ENCODE peak calls at places on chromosomes 3 and 15, in four cellular contexts. F is lower lobe of right lung, J is NCI-H345, P is cardiac muscle cell. S is an unnamed sample.
A peak's percentile ranks its signal among the peaks of the same experiment; 100 is the strongest.

GRCh38 chr3:4571690-4572334 is 78.7 kb downstream of the ITPR1 start:
- DNase-seq in F (no peak), J (no peak), P (peak; percentile 14), S (no peak)

GRCh38 chr15:99105516-99106341 is 849 bp downstream of the SYNM start:
- DNase-seq in F (peak; percentile 56), J (peak; percentile 61), P (peak; percentile 68), S (peak; percentile 44)

GRCh38 chr3:193851941-193852674 is 259.1 kb downstream of the OPA1 start:
- DNase-seq in F (no peak), J (peak; percentile 22), P (peak; percentile 50), S (no peak)

GRCh38 chr3:11570789-11571495 is 72.8 kb downstream of the VGLL4 start:
- DNase-seq in F (no peak), J (no peak), P (peak; percentile 26), S (peak; percentile 56)

GRCh38 chr3:135034291-135034768 is 239.3 kb downstream of the EPHB1 start:
- DNase-seq in F (no peak), J (peak; percentile 79), P (no peak), S (no peak)

GRCh38 chr15:67070892-67071664 is 5.7 kb downstream of the SMAD3 start:
- DNase-seq in F (no peak), J (no peak), P (no peak), S (no peak)

GRCh38 chr15:98725874-98726273 is 77.5 kb downstream of the IGF1R start:
- DNase-seq in F (no peak), J (no peak), P (no peak), S (no peak)

GRCh38 chr3:69791919-69792399 is 52.7 kb downstream of the MITF start:
- DNase-seq in F (no peak), J (no peak), P (peak; percentile 73), S (no peak)

GRCh38 chr3:108757404-108757982 is at the start of gene RETNLB:
- DNase-seq in F (no peak), J (peak; percentile 86), P (no peak), S (no peak)

GRCh38 chr15:91852741-91853500 is 587 bp upstream of the SLCO3A1 start:
- DNase-seq in F (peak; percentile 91), J (peak; percentile 39), P (peak; percentile 77), S (no peak)

GRCh38 chr3:105809204-105809893 is 59.5 kb downstream of the CBLB start:
- DNase-seq in F (no peak), J (no peak), P (no peak), S (no peak)

GRCh38 chr3:127037971-127038446 is 55.1 kb downstream of the PLXNA1 start:
- DNase-seq in F (peak; percentile 39), J (no peak), P (no peak), S (no peak)

GRCh38 chr3:197027151-197027895 is 2.3 kb downstream of the MELTF start:
- DNase-seq in F (no peak), J (no peak), P (peak; percentile 25), S (no peak)